ENCODE peak calls at places on chromosomes 4 and X, in four cellular contexts. A is GM12878, P is H1, V is HepG2. U is an unnamed sample.

GRCh38 chr4:12973522-12973921 is 510.6 kb downstream of the RAB28 start:
- DNase-seq in A (no peak), P (no peak), V (no peak), U (no peak)

GRCh38 chr4:89788243-89789072 is 48.5 kb downstream of the SNCA start:
- DNase-seq in A (no peak), P (no peak), V (no peak), U (no peak)

GRCh38 chrX:78213331-78213730 is 73.9 kb upstream of the TAF9B start:
- DNase-seq in A (no peak), P (no peak), V (no peak), U (no peak)

GRCh38 chr4:155106629-155107028 is 101.8 kb upstream of the NPY2R start:
- DNase-seq in A (no peak), P (no peak), V (no peak), U (no peak)

GRCh38 chrX:111352424-111352823 is 59.6 kb downstream of the DCX start:
- DNase-seq in A (no peak), P (no peak), V (peak), U (no peak)

GRCh38 chr4:101651778-101652177 is 138.8 kb upstream of the BANK1 start:
- DNase-seq in A (no peak), P (no peak), V (no peak), U (no peak)

GRCh38 chr4:188305690-188306089 is 166.4 kb downstream of the TRIML1 start:
- DNase-seq in A (no peak), P (no peak), V (no peak), U (no peak)

GRCh38 chr4:147865926-147866325 is 134.0 kb downstream of the ARHGAP10 start:
- DNase-seq in A (no peak), P (no peak), V (no peak), U (no peak)

GRCh38 chr4:751676-752075 is 46.0 kb downstream of the PCGF3 start:
- DNase-seq in A (no peak), P (no peak), V (no peak), U (no peak)

GRCh38 chrX:100673397-100673953 is 29.5 kb downstream of the SRPX2 start:
- DNase-seq in A (no peak), P (no peak), V (no peak), U (no peak)

GRCh38 chr4:26135331-26135730 is 185.5 kb upstream of the RBPJ start:
- DNase-seq in A (no peak), P (no peak), V (no peak), U (no peak)

GRCh38 chr4:6228158-6229067 is 28.1 kb upstream of the JAKMIP1 start:
- DNase-seq in A (no peak), P (peak), V (no peak), U (no peak)
- TF ChIP-seq CBX5 in A (no peak), P (no peak), V (no peak), U (no peak)

DNA sequence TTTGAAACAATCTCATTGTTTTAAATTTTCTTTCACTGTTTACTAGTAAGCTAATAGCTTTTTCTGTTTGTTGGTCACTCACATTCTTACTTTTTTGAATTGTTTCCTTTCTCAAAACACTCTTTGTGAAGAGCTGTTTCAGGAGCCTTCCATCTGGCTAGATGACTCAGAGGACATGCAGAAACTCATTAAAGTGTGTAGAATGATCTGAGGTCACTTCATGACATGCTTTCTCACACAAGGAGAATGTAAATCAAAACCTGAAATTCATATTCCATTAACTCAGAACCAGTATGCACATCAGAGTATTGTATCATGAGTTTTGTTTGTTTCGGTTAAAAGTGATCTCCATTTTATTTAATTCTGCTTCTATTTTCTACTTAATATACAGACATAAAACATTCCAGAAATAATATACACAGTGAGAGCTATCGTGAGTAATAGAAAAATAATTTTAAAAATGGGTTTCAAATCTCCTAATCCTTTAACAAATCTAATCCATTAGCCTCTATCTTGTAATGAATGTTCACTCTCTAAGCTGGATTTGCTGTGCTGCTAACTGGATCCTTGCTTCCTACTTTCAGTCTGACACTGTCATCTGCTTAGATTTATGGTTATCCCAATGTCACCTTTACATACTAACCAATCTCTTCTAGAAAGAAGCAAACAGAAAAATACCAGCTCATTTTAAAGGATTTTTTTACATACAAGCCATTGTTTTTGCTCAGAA is 449.6 kb downstream of the FSTL5 start:
- DNase-seq in A (no peak), P (no peak), V (no peak), U (no peak)
- TF ChIP-seq CBX5 in A (no peak), P (no peak), V (no peak), U (no peak)

GRCh38 chr4:123050014-123050413 is 127.6 kb upstream of the NUDT6 start:
- DNase-seq in A (no peak), P (no peak), V (no peak), U (no peak)

GRCh38 chr4:123052007-123052406 is 129.6 kb upstream of the NUDT6 start:
- DNase-seq in A (no peak), P (no peak), V (no peak), U (no peak)

GRCh38 chr4:123060039-123060770 is 137.8 kb upstream of the NUDT6 start:
- DNase-seq in A (no peak), P (no peak), V (no peak), U (no peak)

DNA sequence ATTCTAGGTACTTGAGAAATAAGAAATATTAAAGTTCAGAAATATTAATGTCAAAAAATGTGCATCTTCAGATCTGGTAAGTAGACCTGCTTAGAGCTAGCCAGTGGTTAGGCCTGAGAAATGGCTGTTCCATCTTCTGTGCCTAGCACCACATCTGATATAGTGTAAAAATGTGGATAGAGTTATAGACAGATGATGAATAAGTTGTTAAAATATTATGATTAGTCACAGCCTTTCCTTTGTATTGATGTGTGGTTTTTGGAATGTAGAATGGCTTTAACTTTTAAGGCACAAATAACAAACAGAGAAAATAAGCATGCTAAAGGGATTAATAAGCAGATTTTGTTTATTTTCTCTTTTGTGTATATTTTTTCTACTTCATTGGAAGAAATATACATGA is 133.5 kb upstream of the NUDT6 start:
- DNase-seq in A (no peak), P (no peak), V (no peak), U (no peak)
- TF ChIP-seq CBX5 in A (no peak), P (no peak), V (no peak), U (no peak)

GRCh38 chr4:152707632-152708031 is 27.8 kb upstream of the TMEM154 start:
- DNase-seq in A (no peak), P (no peak), V (no peak), U (no peak)
- TF ChIP-seq CBX5 in A (no peak), P (no peak), V (no peak), U (no peak)

GRCh38 chr4:182453830-182454229 is 210.6 kb downstream of the TENM3 start:
- DNase-seq in A (no peak), P (no peak), V (no peak), U (no peak)
- TF ChIP-seq CBX5 in A (no peak), P (no peak), V (no peak), U (no peak)

GRCh38 chr4:152281211-152281610 is 254.7 kb downstream of the FBXW7 start:
- DNase-seq in A (no peak), P (no peak), V (no peak), U (no peak)
- TF ChIP-seq CBX5 in A (no peak), P (no peak), V (no peak), U (no peak)

DNA sequence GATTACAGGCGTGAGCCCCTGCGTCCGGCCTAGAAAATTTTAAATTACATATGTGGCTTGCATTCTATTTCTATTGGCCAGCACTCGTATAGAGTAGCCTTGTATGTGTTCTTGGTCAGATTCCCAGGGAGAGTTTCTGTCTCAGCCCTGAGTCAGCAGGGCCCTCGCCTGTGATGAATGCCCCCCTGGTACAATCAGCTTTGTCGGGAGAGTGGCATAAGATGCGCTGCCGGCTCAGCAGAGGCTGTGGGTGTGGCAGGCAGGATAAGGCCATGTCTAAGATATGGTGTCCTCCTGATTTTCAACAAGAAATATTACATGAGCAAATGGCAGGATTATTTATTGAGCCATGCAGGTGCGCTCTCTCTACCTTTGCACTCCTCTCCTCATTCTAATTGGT is 1.6 kb upstream of the REELD1 start:
- DNase-seq in A (no peak), P (no peak), V (no peak), U (no peak)
- TF ChIP-seq CBX5 in A (no peak), P (no peak), V (no peak), U (no peak)

U was measured in K562.